ENCODE peak calls at places on chromosomes 3 and 15, in nine cellular contexts. One of them, this sample, is unnamed.

GRCh38 chr3:152430223-152431002 is 161.7 kb downstream of the MBNL1 start:
- DNase-seq in K562: no peak
- DNase-seq in thoracic aorta: no peak
- DNase-seq in Panc1: no peak
- DNase-seq in AG04450: no peak
- DNase-seq in hepatocyte: no peak
- DNase-seq in lower lobe of right lung: no peak
- DNase-seq in left ventricle myocardium inferior: peak; percentile 36
- DNase-seq in retinal pigment epithelial cell: no peak
- DNase-seq in this sample: no peak

GRCh38 chr3:127206611-127207516 is 13.9 kb downstream of the PRR23E start:
- DNase-seq in lower lobe of right lung: no peak
- DNase-seq in Panc1: no peak
- DNase-seq in retinal pigment epithelial cell: no peak
- DNase-seq in left ventricle myocardium inferior: no peak
- DNase-seq in AG04450: no peak
- DNase-seq in thoracic aorta: no peak
- DNase-seq in K562: no peak
- DNase-seq in hepatocyte: no peak
- DNase-seq in this sample: no peak

GRCh38 chr3:178088930-178089329 is 447.3 kb upstream of the KCNMB2 start:
- DNase-seq in K562: no peak
- DNase-seq in retinal pigment epithelial cell: no peak
- DNase-seq in thoracic aorta: no peak
- DNase-seq in hepatocyte: peak; percentile 36
- DNase-seq in left ventricle myocardium inferior: no peak
- DNase-seq in lower lobe of right lung: no peak
- DNase-seq in AG04450: no peak
- DNase-seq in Panc1: no peak
- DNase-seq in this sample: no peak

GRCh38 chr3:11569156-11569741 is 74.5 kb downstream of the VGLL4 start:
- DNase-seq in left ventricle myocardium inferior: no peak
- DNase-seq in hepatocyte: no peak
- DNase-seq in retinal pigment epithelial cell: no peak
- DNase-seq in thoracic aorta: no peak
- DNase-seq in lower lobe of right lung: no peak
- DNase-seq in K562: no peak
- DNase-seq in Panc1: no peak
- DNase-seq in AG04450: no peak
- DNase-seq in this sample: no peak

GRCh38 chr3:119695480-119695879 is 7.3 kb upstream of the CFAP91 start:
- DNase-seq in K562: peak; percentile 37
- DNase-seq in retinal pigment epithelial cell: no peak
- DNase-seq in hepatocyte: no peak
- DNase-seq in lower lobe of right lung: no peak
- DNase-seq in thoracic aorta: no peak
- DNase-seq in left ventricle myocardium inferior: no peak
- DNase-seq in Panc1: no peak
- DNase-seq in AG04450: no peak
- DNase-seq in this sample: no peak

GRCh38 chr3:66472313-66473134 is 28.3 kb downstream of the LRIG1 start:
- DNase-seq in AG04450: no peak
- DNase-seq in retinal pigment epithelial cell: no peak
- DNase-seq in Panc1: no peak
- DNase-seq in K562: no peak
- DNase-seq in left ventricle myocardium inferior: no peak
- DNase-seq in hepatocyte: peak; percentile 48
- DNase-seq in lower lobe of right lung: no peak
- DNase-seq in thoracic aorta: no peak
- DNase-seq in this sample: no peak

GRCh38 chr3:30347679-30348216 is 258.7 kb upstream of the TGFBR2 start:
- DNase-seq in retinal pigment epithelial cell: peak; percentile 26
- DNase-seq in AG04450: no peak
- DNase-seq in lower lobe of right lung: no peak
- DNase-seq in K562: no peak
- DNase-seq in Panc1: peak; percentile 61
- DNase-seq in left ventricle myocardium inferior: no peak
- DNase-seq in hepatocyte: no peak
- DNase-seq in thoracic aorta: no peak
- DNase-seq in this sample: no peak

GRCh38 chr3:71395927-71396695 is 187.4 kb downstream of the FOXP1 start:
- DNase-seq in left ventricle myocardium inferior: no peak
- DNase-seq in hepatocyte: no peak
- DNase-seq in Panc1: no peak
- DNase-seq in retinal pigment epithelial cell: no peak
- DNase-seq in thoracic aorta: no peak
- DNase-seq in K562: no peak
- DNase-seq in lower lobe of right lung: no peak
- DNase-seq in AG04450: no peak
- DNase-seq in this sample: no peak

GRCh38 chr15:67794832-67795574 is 30.3 kb upstream of the SKOR1 start:
- DNase-seq in AG04450: no peak
- DNase-seq in thoracic aorta: no peak
- DNase-seq in left ventricle myocardium inferior: no peak
- DNase-seq in hepatocyte: no peak
- DNase-seq in lower lobe of right lung: no peak
- DNase-seq in retinal pigment epithelial cell: no peak
- DNase-seq in K562: no peak
- DNase-seq in Panc1: no peak
- DNase-seq in this sample: no peak

GRCh38 chr15:41653760-41654159 is 6.4 kb upstream of the MGA start:
- DNase-seq in AG04450: no peak
- DNase-seq in left ventricle myocardium inferior: no peak
- DNase-seq in thoracic aorta: no peak
- DNase-seq in retinal pigment epithelial cell: no peak
- DNase-seq in hepatocyte: no peak
- DNase-seq in K562: no peak
- DNase-seq in Panc1: no peak
- DNase-seq in lower lobe of right lung: no peak
- DNase-seq in this sample: no peak

GRCh38 chr15:90364251-90364650 is 12.2 kb downstream of the ZNF774 start:
- DNase-seq in AG04450: no peak
- DNase-seq in K562: no peak
- DNase-seq in thoracic aorta: no peak
- DNase-seq in Panc1: no peak
- DNase-seq in lower lobe of right lung: no peak
- DNase-seq in left ventricle myocardium inferior: no peak
- DNase-seq in hepatocyte: no peak
- DNase-seq in retinal pigment epithelial cell: peak; percentile 39
- DNase-seq in this sample: no peak

GRCh38 chr3:139326131-139326530 is 17.7 kb upstream of the MRPS22 start:
- DNase-seq in lower lobe of right lung: no peak
- DNase-seq in AG04450: no peak
- DNase-seq in K562: no peak
- DNase-seq in left ventricle myocardium inferior: no peak
- DNase-seq in retinal pigment epithelial cell: no peak
- DNase-seq in hepatocyte: no peak
- DNase-seq in Panc1: no peak
- DNase-seq in thoracic aorta: no peak
- DNase-seq in this sample: peak; percentile 57

GRCh38 chr3:135895106-135895733 is 70.3 kb upstream of the PPP2R3A start:
- DNase-seq in left ventricle myocardium inferior: peak; percentile 57
- DNase-seq in K562: peak; percentile 45
- DNase-seq in hepatocyte: peak; percentile 85
- DNase-seq in Panc1: peak; percentile 69
- DNase-seq in retinal pigment epithelial cell: no peak
- DNase-seq in AG04450: peak; percentile 39
- DNase-seq in thoracic aorta: no peak
- DNase-seq in lower lobe of right lung: peak; percentile 74
- DNase-seq in this sample: peak; percentile 86

GRCh38 chr3:65539620-65540019 is 499.1 kb downstream of the MAGI1 start:
- DNase-seq in Panc1: no peak
- DNase-seq in thoracic aorta: no peak
- DNase-seq in left ventricle myocardium inferior: no peak
- DNase-seq in hepatocyte: no peak
- DNase-seq in lower lobe of right lung: no peak
- DNase-seq in retinal pigment epithelial cell: no peak
- DNase-seq in K562: no peak
- DNase-seq in AG04450: no peak
- DNase-seq in this sample: no peak

GRCh38 chr15:45115312-45115820 is 1.2 kb downstream of the DUOXA2 start:
- DNase-seq in K562: no peak
- DNase-seq in left ventricle myocardium inferior: no peak
- DNase-seq in thoracic aorta: no peak
- DNase-seq in hepatocyte: no peak
- DNase-seq in retinal pigment epithelial cell: no peak
- DNase-seq in lower lobe of right lung: no peak
- DNase-seq in AG04450: no peak
- DNase-seq in Panc1: no peak
- DNase-seq in this sample: no peak

GRCh38 chr15:40594429-40594836 is 384 bp downstream of the KNL1 start:
- DNase-seq in lower lobe of right lung: peak; percentile 73
- DNase-seq in thoracic aorta: no peak
- DNase-seq in hepatocyte: peak; percentile 71
- DNase-seq in left ventricle myocardium inferior: peak; percentile 25
- DNase-seq in AG04450: no peak
- DNase-seq in K562: peak; percentile 59
- DNase-seq in Panc1: no peak
- DNase-seq in retinal pigment epithelial cell: no peak
- DNase-seq in this sample: peak; percentile 88
- TF ChIP-seq CTCF in lower lobe of right lung: no peak
- TF ChIP-seq CTCF in thoracic aorta: no peak
- TF ChIP-seq CTCF in hepatocyte: no peak
- TF ChIP-seq CTCF in left ventricle myocardium inferior: peak; percentile 27
- TF ChIP-seq CTCF in AG04450: peak; percentile 19
- TF ChIP-seq CTCF in K562: no peak
- TF ChIP-seq CTCF in Panc1: no peak
- TF ChIP-seq CTCF in retinal pigment epithelial cell: peak; percentile 22
- TF ChIP-seq CTCF in this sample: no peak

GRCh38 chr3:186614597-186615483 is 2.0 kb downstream of the AHSG start:
- DNase-seq in hepatocyte: peak; percentile 82
- DNase-seq in retinal pigment epithelial cell: no peak
- DNase-seq in Panc1: peak; percentile 78
- DNase-seq in lower lobe of right lung: peak; percentile 68
- DNase-seq in AG04450: peak; percentile 46
- DNase-seq in K562: peak; percentile 86
- DNase-seq in left ventricle myocardium inferior: peak; percentile 68
- DNase-seq in thoracic aorta: no peak
- DNase-seq in this sample: peak; percentile 92
- H3K4me3 ChIP-seq in hepatocyte: no peak overlapping the region
- H3K4me3 ChIP-seq in retinal pigment epithelial cell: no peak overlapping the region
- H3K4me3 ChIP-seq in Panc1: no peak overlapping the region
- H3K4me3 ChIP-seq in lower lobe of right lung: no peak overlapping the region
- H3K4me3 ChIP-seq in AG04450: no peak overlapping the region
- H3K4me3 ChIP-seq in K562: no peak overlapping the region
- H3K4me3 ChIP-seq in left ventricle myocardium inferior: no peak overlapping the region
- H3K4me3 ChIP-seq in thoracic aorta: no peak overlapping the region
- H3K4me3 ChIP-seq in this sample: no peak overlapping the region

GRCh38 chr15:55320963-55321362 is 1.9 kb downstream of the PIGB start:
- DNase-seq in retinal pigment epithelial cell: no peak
- DNase-seq in Panc1: no peak
- DNase-seq in lower lobe of right lung: no peak
- DNase-seq in AG04450: no peak
- DNase-seq in hepatocyte: no peak
- DNase-seq in K562: no peak
- DNase-seq in left ventricle myocardium inferior: no peak
- DNase-seq in thoracic aorta: no peak
- DNase-seq in this sample: no peak
- TF ChIP-seq CTCF in retinal pigment epithelial cell: no peak
- TF ChIP-seq CTCF in Panc1: no peak
- TF ChIP-seq CTCF in lower lobe of right lung: no peak
- TF ChIP-seq CTCF in AG04450: no peak
- TF ChIP-seq CTCF in hepatocyte: no peak
- TF ChIP-seq CTCF in K562: no peak
- TF ChIP-seq CTCF in left ventricle myocardium inferior: no peak
- TF ChIP-seq CTCF in thoracic aorta: no peak
- TF ChIP-seq CTCF in this sample: no peak

GRCh38 chr3:50245251-50245745 is 9.3 kb downstream of the GNAI2 start:
- DNase-seq in K562: no peak
- DNase-seq in left ventricle myocardium inferior: no peak
- DNase-seq in thoracic aorta: no peak
- DNase-seq in retinal pigment epithelial cell: no peak
- DNase-seq in lower lobe of right lung: no peak
- DNase-seq in AG04450: no peak
- DNase-seq in hepatocyte: no peak
- DNase-seq in Panc1: no peak
- DNase-seq in this sample: no peak
- H3K4me3 ChIP-seq in K562: no peak overlapping the region
- H3K4me3 ChIP-seq in left ventricle myocardium inferior: peak overlapping the region; percentile 65
- H3K4me3 ChIP-seq in thoracic aorta: peak overlapping the region; percentile 64
- H3K4me3 ChIP-seq in retinal pigment epithelial cell: no peak overlapping the region
- H3K4me3 ChIP-seq in lower lobe of right lung: peak overlapping the region; percentile 52
- H3K4me3 ChIP-seq in AG04450: peak overlapping the region; percentile 49
- H3K4me3 ChIP-seq in hepatocyte: no peak overlapping the region
- H3K4me3 ChIP-seq in Panc1: peak overlapping the region; percentile 52
- H3K4me3 ChIP-seq in this sample: no peak overlapping the region

DNA sequence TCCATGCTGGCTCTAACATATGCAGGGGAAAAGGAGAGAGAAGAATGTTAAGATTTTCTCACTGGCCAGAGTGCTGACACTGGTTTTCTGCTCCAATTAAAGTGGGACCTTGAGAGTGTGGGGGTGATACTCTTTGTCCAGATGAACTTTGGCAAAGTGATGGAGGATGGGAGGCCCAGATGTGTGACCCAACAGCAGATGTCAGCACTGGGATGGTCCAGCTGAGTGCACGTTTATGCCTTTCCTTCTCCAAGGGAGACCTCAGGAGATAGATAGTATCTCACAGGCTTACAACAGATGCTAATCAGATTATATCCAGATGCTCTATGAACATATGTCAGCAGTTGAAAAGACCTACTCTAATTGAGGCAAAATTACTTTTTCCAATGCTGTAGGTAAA is 50.1 kb upstream of the PSMD6 start:
- DNase-seq in lower lobe of right lung: no peak
- DNase-seq in retinal pigment epithelial cell: no peak
- DNase-seq in Panc1: no peak
- DNase-seq in K562: no peak
- DNase-seq in hepatocyte: no peak
- DNase-seq in AG04450: no peak
- DNase-seq in thoracic aorta: no peak
- DNase-seq in left ventricle myocardium inferior: no peak
- DNase-seq in this sample: no peak
- TF ChIP-seq CTCF in lower lobe of right lung: no peak
- TF ChIP-seq CTCF in retinal pigment epithelial cell: no peak
- TF ChIP-seq CTCF in Panc1: no peak
- TF ChIP-seq CTCF in K562: no peak
- TF ChIP-seq CTCF in hepatocyte: no peak
- TF ChIP-seq CTCF in AG04450: no peak
- TF ChIP-seq CTCF in thoracic aorta: no peak
- TF ChIP-seq CTCF in left ventricle myocardium inferior: peak; percentile 23
- TF ChIP-seq CTCF in this sample: no peak

DNA sequence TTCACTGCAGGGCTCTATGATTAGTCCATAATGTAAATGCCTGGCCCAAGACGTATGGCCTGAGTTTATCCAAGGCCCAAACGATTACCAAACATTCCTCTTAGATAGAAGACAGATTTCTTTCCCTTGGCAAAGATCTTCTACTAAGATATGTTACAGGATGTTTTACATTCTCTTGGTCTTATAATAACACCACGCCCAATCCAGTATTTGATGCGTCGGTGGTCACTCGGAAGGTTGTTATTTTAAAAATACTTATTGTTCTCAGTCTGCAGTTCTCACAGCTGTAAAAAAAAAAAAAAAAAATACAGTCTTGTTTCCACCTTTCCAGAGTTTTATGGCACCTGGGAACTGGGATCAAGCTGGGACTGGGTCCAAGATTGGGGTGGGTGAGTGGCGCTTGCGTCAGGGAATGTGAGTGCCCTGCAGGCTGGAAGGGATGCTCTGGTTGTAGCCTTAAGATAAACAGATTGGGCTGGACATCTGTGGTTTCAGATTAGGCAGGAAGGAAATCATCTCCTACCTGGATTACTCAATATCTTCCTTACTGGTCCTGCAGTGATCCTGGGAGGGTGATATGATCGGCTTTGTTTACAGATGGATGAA is 179.5 kb downstream of the THSD4 start:
- DNase-seq in lower lobe of right lung: no peak
- DNase-seq in thoracic aorta: no peak
- DNase-seq in AG04450: peak; percentile 71
- DNase-seq in Panc1: no peak
- DNase-seq in left ventricle myocardium inferior: no peak
- DNase-seq in hepatocyte: no peak
- DNase-seq in retinal pigment epithelial cell: no peak
- DNase-seq in K562: no peak
- DNase-seq in this sample: no peak
- H3K4me3 ChIP-seq in lower lobe of right lung: no peak overlapping the region
- H3K4me3 ChIP-seq in thoracic aorta: no peak overlapping the region
- H3K4me3 ChIP-seq in AG04450: no peak overlapping the region
- H3K4me3 ChIP-seq in Panc1: peak overlapping the region; percentile 26
- H3K4me3 ChIP-seq in left ventricle myocardium inferior: no peak overlapping the region
- H3K4me3 ChIP-seq in hepatocyte: no peak overlapping the region
- H3K4me3 ChIP-seq in retinal pigment epithelial cell: no peak overlapping the region
- H3K4me3 ChIP-seq in K562: no peak overlapping the region
- H3K4me3 ChIP-seq in this sample: no peak overlapping the region

This sample was measured in lower leg skin.